ENCODE peak calls at places on chromosome 4, in four cellular contexts. Q is trophoblast cell, D is H1, P is IMR-90. J is an unnamed sample.

GRCh38 chr4:130031858-130032257 is 935.9 kb downstream of the C4orf33 start:
- DNase-seq in Q (no peak), D (no peak), P (no peak), J (no peak)

GRCh38 chr4:184471872-184472539 is 2.3 kb downstream of the IRF2 start:
- DNase-seq in Q (no peak), D (no peak), P (peak), J (no peak)

GRCh38 chr4:183504930-183505555 is at the start of gene ING2:
- DNase-seq in Q (peak), D (peak), P (no peak), J (peak)

GRCh38 chr4:125105561-125105960 is 209.2 kb upstream of the FAT4 start:
- DNase-seq in Q (no peak), D (no peak), P (peak), J (no peak)

GRCh38 chr4:93760284-93760683 is 68.3 kb upstream of the ATOH1 start:
- DNase-seq in Q (no peak), D (no peak), P (no peak), J (no peak)

GRCh38 chr4:176002007-176002623 is 63.5 kb upstream of the WDR17 start:
- DNase-seq in Q (peak), D (peak), P (no peak), J (peak)

GRCh38 chr4:43992552-43992951 is 456.1 kb downstream of the KCTD8 start:
- DNase-seq in Q (no peak), D (no peak), P (no peak), J (peak)

GRCh38 chr4:10635096-10635495 is 49.5 kb downstream of the CLNK start:
- DNase-seq in Q (no peak), D (no peak), P (no peak), J (no peak)

GRCh38 chr4:113958766-113959540 is 20.5 kb downstream of the ARSJ start:
- DNase-seq in Q (no peak), D (no peak), P (peak), J (peak)

GRCh38 chr4:110959041-110959643 is 336.3 kb upstream of the PITX2 start:
- DNase-seq in Q (no peak), D (no peak), P (peak), J (no peak)

GRCh38 chr4:16253127-16253960 is 27.1 kb upstream of the TAPT1 start:
- DNase-seq in Q (no peak), D (no peak), P (peak), J (no peak)

GRCh38 chr4:149311076-149311475 is 504.6 kb downstream of the IQCM start:
- DNase-seq in Q (no peak), D (no peak), P (no peak), J (no peak)

GRCh38 chr4:27084685-27085356 is 224.2 kb downstream of the STIM2 start:
- DNase-seq in Q (no peak), D (peak), P (peak), J (peak)

GRCh38 chr4:157010630-157011029 is 39.0 kb upstream of the PDGFC start:
- DNase-seq in Q (no peak), D (no peak), P (no peak), J (no peak)

GRCh38 chr4:184337907-184338306 is 120.2 kb upstream of the ENPP6 start:
- DNase-seq in Q (no peak), D (no peak), P (no peak), J (no peak)

GRCh38 chr4:156672924-156673323 is 298.7 kb downstream of the PDGFC start:
- DNase-seq in Q (no peak), D (no peak), P (no peak), J (no peak)

GRCh38 chr4:128570380-128570779 is 239.1 kb upstream of the JADE1 start:
- DNase-seq in Q (peak), D (no peak), P (peak), J (peak)

GRCh38 chr4:189206953-189207352 is 733.7 kb upstream of the FRG1 start:
- DNase-seq in Q (no peak), D (no peak), P (no peak), J (no peak)

GRCh38 chr4:52704133-52704532 is 45.0 kb upstream of the USP46 start:
- DNase-seq in Q (no peak), D (no peak), P (peak), J (no peak)

GRCh38 chr4:134027931-134028330 is 173.7 kb downstream of the PABPC4L start:
- DNase-seq in Q (no peak), D (no peak), P (peak), J (no peak)

GRCh38 chr4:78213218-78213617 is 156.1 kb downstream of the FRAS1 start:
- DNase-seq in Q (no peak), D (no peak), P (no peak), J (no peak)

GRCh38 chr4:21901831-21902230 is 46.7 kb downstream of the KCNIP4 start:
- DNase-seq in Q (no peak), D (no peak), P (peak), J (no peak)

GRCh38 chr4:16843831-16844508 is 54.5 kb downstream of the LDB2 start:
- DNase-seq in Q (no peak), D (no peak), P (peak), J (peak)

GRCh38 chr4:26420903-26421302 is 69.4 kb downstream of the CCKAR start:
- DNase-seq in Q (no peak), D (no peak), P (peak), J (no peak)

GRCh38 chr4:182578402-182578801 is 335.2 kb downstream of the TENM3 start:
- DNase-seq in Q (peak), D (no peak), P (peak), J (peak)

GRCh38 chr4:4995103-4995761 is 24.0 kb downstream of the CYTL1 start:
- DNase-seq in Q (peak), D (peak), P (peak), J (peak)

GRCh38 chr4:138188406-138189084 is 53.6 kb downstream of the SLC7A11 start:
- DNase-seq in Q (no peak), D (no peak), P (peak), J (peak)

GRCh38 chr4:171813195-171813955 is at the start of gene GALNTL6:
- DNase-seq in Q (no peak), D (peak), P (no peak), J (peak)

GRCh38 chr4:23878912-23879732 is 10.7 kb downstream of the PPARGC1A start:
- DNase-seq in Q (peak), D (no peak), P (peak), J (peak)

GRCh38 chr4:14368391-14368790 is 633.9 kb upstream of the CPEB2 start:
- DNase-seq in Q (no peak), D (no peak), P (no peak), J (no peak)

GRCh38 chr4:180923476-180923875 is 1319.7 kb upstream of the TENM3 start:
- DNase-seq in Q (no peak), D (no peak), P (peak), J (peak)

GRCh38 chr4:65865489-65865888 is 195.2 kb upstream of the EPHA5 start:
- DNase-seq in Q (no peak), D (no peak), P (no peak), J (peak)

GRCh38 chr4:106039796-106040195 is 144.5 kb downstream of the NPNT start:
- DNase-seq in Q (no peak), D (no peak), P (peak), J (no peak)

GRCh38 chr4:663046-663437 is 11.0 kb downstream of the ATP5ME start:
- DNase-seq in Q (no peak), D (no peak), P (no peak), J (no peak)

GRCh38 chr4:1294424-1294823 is 4.7 kb downstream of the MAEA start:
- DNase-seq in Q (no peak), D (no peak), P (no peak), J (no peak)

GRCh38 chr4:87239821-87240220 is 19.4 kb upstream of the KLHL8 start:
- DNase-seq in Q (no peak), D (no peak), P (no peak), J (no peak)
- H2BK5ac ChIP-seq in Q (no peak), D (no peak), P (peak), J (no peak)

DNA sequence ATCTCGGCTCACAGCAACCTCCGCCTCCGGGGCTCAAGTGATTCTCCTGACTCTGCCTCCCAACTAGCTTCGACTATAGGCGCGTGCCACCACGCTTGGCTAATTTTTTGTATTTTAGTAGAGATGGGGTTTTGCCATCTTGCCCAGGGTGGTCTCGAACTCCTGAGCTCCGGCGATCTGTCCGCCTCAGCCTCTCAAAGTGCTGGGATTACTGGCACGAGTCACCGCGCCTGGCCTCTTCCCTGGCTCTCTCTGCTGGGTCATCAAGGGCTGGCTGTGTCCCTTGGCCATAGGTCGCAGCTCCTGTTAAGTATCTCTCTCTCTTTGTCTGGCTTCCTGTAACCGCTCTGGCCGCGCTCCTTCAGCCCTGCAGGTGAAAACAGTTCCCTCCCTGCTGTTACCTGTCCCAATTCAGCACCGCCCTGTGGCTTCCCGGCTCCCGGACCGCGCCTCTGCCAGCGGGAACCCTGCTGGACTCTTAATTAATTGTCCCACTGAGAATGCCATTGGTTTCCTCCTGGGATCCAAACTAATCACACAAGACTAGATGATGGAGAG is 1.3 kb upstream of the RGS12 start:
- DNase-seq in Q (no peak), D (peak), P (no peak), J (peak)
- H3K23ac ChIP-seq in Q (no peak), D (no peak), P (peak), J (no peak)

GRCh38 chr4:8866828-8867623 is 4.6 kb downstream of the HMX1 start:
- DNase-seq in Q (no peak), D (peak), P (no peak), J (no peak)

GRCh38 chr4:8866421-8866820 is 5.2 kb downstream of the HMX1 start:
- DNase-seq in Q (no peak), D (no peak), P (no peak), J (no peak)

GRCh38 chr4:8863759-8864682 is 7.6 kb downstream of the HMX1 start:
- DNase-seq in Q (no peak), D (no peak), P (no peak), J (no peak)

GRCh38 chr4:8865681-8866310 is 5.8 kb downstream of the HMX1 start:
- DNase-seq in Q (no peak), D (no peak), P (no peak), J (no peak)

DNA sequence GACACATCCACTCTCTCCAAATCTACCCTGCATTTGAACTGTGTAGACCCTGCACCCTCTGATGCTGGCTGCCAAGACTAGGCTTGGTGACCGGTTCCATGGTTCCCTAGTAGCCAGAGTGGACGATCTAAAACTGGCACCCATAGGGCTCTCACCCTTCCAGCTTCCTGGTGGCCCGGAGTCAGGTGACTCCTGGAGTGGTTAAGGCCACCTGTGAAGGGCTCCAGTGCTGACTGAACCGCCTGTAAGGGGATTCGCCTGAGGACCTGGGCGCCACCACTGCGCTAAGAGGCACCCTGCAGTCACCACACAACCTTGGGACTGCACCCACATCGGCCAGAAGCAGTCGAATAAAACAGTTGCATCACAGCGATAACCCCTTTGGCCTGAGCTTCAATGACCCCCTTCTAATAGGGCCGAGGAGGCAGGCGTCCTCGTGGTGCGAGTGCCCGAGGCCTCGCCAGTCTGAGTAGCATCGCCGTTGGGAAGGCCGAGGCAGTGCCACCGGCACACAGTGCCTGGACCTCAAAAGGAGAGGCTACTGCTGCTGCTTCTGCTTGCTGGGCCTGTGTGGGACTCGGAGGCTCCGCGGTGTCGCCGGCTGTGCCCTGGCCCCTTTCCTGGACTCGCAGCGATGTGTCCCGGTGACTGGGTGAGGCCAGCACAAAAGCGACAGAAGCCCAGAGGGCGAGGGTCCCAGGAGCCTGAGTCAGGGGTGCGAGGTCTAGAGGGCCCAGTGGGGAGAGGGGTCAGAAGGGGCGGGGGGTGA is 6.5 kb downstream of the HMX1 start:
- DNase-seq in Q (no peak), D (no peak), P (no peak), J (no peak)
- H2BK5ac ChIP-seq in Q (no peak), D (no peak), P (no peak), J (no peak)

GRCh38 chr4:8239226-8239625 is 30.3 kb upstream of the HTRA3 start:
- DNase-seq in Q (no peak), D (no peak), P (no peak), J (no peak)

GRCh38 chr4:8241211-8241779 is 28.3 kb upstream of the HTRA3 start:
- DNase-seq in Q (no peak), D (no peak), P (no peak), J (no peak)

GRCh38 chr4:8241895-8242696 is 27.5 kb upstream of the HTRA3 start:
- DNase-seq in Q (peak), D (peak), P (peak), J (peak)

GRCh38 chr4:8239661-8240060 is 29.9 kb upstream of the HTRA3 start:
- DNase-seq in Q (no peak), D (no peak), P (no peak), J (no peak)

GRCh38 chr4:8240211-8241041 is 29.1 kb upstream of the HTRA3 start:
- DNase-seq in Q (no peak), D (no peak), P (no peak), J (no peak)
- H3K23ac ChIP-seq in Q (no peak), D (no peak), P (no peak), J (no peak)

DNA sequence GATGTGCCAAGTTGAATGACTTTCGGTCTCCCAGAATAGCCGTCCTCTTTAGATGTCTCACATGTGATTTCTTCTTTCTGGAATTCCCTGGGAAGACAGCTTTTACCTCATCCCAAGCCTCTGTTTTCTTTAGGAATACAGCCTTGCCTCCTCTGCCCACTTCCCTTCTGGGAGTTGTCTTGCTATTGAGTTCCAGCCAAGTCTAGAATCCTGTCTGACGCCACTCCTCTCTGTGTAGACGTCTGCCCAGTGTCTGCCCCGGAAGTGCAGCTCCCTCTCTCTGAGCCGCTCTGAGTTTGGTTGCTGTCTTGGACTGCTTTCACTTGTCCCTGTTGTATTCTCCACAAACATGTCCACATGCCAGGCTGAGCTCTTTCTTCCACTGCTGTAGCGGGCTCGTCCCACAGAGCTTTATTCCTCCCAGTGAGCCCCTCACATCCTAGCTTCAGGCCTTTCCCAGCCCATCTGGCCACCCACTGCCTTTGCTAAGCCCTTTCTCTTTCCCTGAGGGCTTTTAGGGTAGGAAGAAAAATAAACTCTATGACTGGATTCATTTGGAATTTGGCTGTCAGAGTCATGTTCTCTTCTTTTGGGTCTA is 9.0 kb upstream of the IGFBP7 start:
- DNase-seq in Q (no peak), D (no peak), P (peak), J (no peak)
- H2BK5ac ChIP-seq in Q (peak), D (no peak), P (peak), J (no peak)

DNA sequence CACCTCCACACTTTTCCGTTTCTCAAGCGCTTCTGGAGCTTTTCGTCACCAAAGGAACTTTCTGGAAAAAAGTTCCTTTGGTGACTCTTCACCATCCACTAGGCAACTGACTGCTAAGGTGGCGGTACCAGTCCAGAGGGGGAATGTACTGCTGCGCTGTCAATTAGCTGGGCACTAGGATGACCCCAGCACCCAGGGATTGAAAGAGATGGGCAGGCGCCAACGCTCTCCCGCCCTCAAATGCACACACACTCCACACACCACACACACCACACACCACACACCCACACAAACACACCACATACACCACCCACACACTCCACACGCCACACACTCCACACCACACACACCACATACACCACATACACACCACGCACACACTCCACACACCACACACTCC is 10.4 kb downstream of the PRDM8 start:
- DNase-seq in Q (no peak), D (no peak), P (no peak), J (no peak)
- H3K23ac ChIP-seq in Q (peak), D (no peak), P (no peak), J (peak)

J was measured in mesendoderm.